ENCODE peak calls at places on chromosomes 6 and 20, in four cellular contexts. E, V, B and T are unnamed samples.

GRCh38 chr20:31721408-31722332 is 998 bp downstream of the BCL2L1 start:
- DNase-seq in V (no peak), B (peak), E (no peak), T (peak)

GRCh38 chr6:90849686-90850085 is 262.8 kb upstream of the MAP3K7 start:
- DNase-seq in V (no peak), B (no peak), E (no peak), T (no peak)

GRCh38 chr6:141029908-141030307 is 1102.8 kb upstream of the GJE1 start:
- DNase-seq in B (no peak), V (no peak), E (no peak), T (no peak)

GRCh38 chr20:20010639-20011500 is 6.3 kb upstream of the NAA20 start:
- DNase-seq in E (peak), V (no peak), B (no peak), T (peak)

GRCh38 chr20:32626859-32627636 is 41.9 kb upstream of the NOL4L start:
- DNase-seq in B (no peak), V (no peak), E (no peak), T (no peak)

GRCh38 chr6:93242049-93242448 is 177.3 kb downstream of the EPHA7 start:
- DNase-seq in B (no peak), V (no peak), E (no peak), T (no peak)

GRCh38 chr6:1536526-1537429 is 72.9 kb upstream of the FOXC1 start:
- DNase-seq in B (no peak), E (no peak), V (no peak), T (no peak)

GRCh38 chr6:86871681-86872080 is 65.6 kb upstream of the HTR1E start:
- DNase-seq in V (no peak), E (no peak), B (no peak), T (no peak)

GRCh38 chr6:36025260-36025931 is 955 bp upstream of the SLC26A8 start:
- DNase-seq in V (no peak), E (no peak), B (no peak), T (peak)
- TF ChIP-seq JUN in V (no peak), E (no peak), B (no peak), T (peak)

DNA sequence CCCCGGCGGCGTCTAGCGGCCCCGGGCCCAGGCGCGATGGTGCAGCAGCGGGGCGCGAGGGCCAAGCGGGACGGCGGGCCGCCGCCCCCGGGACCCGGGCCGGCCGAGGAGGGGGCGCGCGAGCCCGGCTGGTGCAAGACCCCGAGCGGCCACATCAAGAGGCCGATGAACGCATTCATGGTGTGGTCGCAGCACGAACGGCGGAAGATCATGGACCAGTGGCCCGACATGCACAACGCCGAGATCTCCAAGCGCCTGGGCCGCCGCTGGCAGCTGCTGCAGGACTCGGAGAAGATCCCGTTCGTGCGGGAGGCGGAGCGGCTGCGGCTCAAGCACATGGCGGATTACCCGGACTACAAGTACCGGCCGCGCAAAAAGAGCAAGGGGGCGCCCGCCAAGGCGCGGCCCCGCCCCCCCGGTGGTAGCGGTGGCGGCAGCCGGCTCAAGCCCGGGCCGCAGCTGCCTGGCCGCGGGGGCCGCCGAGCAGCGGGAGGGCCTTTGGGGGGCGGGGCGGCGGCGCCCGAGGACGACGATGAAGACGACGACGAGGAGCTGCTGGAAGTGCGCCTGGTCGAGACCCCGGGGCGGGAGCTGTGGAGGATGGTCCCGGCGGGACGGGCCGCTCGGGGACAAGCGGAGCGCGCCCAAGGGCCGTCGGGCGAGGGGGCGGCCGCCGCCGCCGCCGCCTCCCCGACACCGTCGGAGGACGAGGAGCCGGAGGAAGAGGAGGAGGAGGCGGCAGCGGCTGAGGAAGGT is 715 bp downstream of the SOX12 start:
- DNase-seq in B (peak), E (peak), V (no peak), T (peak)
- TF ChIP-seq JUN in B (no peak), E (peak), V (no peak), T (no peak)

DNA sequence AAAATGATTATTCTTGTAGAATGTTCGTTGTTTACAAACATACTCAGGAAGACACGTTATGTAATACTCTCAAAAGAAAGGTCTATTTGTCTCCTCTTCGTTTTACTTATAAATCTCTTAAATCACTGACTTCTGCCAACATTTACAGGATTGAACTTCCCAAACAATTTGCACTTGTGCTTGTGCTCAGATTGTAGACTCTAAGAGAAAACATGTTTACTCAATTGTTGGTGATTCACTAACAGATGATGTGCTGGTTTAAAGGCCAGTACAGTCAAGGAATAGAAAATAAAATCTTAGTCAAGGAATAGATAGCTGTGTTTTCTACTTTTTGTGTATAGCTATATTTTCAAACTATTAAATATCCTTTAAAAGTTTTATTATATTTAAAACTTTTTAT is 172.8 kb downstream of the GJA1 start:
- DNase-seq in V (no peak), B (no peak), E (peak), T (no peak)
- TF ChIP-seq JUN in V (no peak), B (no peak), E (no peak), T (no peak)

GRCh38 chr6:48101277-48101676 is 9.7 kb downstream of the PTCHD4 start:
- DNase-seq in E (no peak), V (no peak), B (no peak), T (peak)
- TF ChIP-seq JUN in E (no peak), V (no peak), B (no peak), T (peak)